ENCODE peak calls at places on chromosomes 11 and 22, in four cellular contexts. One of them, this sample, is unnamed.

GRCh38 chr11:36455658-36456111 is 54.4 kb downstream of the TRAF6 start:
- DNase-seq in coronary artery: peak; percentile 97
- DNase-seq in lower leg skin: peak; percentile 60
- DNase-seq in activated naive CD4-positive, alpha-beta T cell treated with anti-CD3 and anti-CD28 coated beads for 36 hours: no peak
- DNase-seq in this sample: peak; percentile 28

GRCh38 chr22:27283714-27284113 is 517.8 kb downstream of the MN1 start:
- DNase-seq in coronary artery: no peak
- DNase-seq in lower leg skin: no peak
- DNase-seq in activated naive CD4-positive, alpha-beta T cell treated with anti-CD3 and anti-CD28 coated beads for 36 hours: no peak
- DNase-seq in this sample: no peak

GRCh38 chr11:44887598-44887997 is 63.1 kb downstream of the TP53I11 start:
- DNase-seq in coronary artery: no peak
- DNase-seq in lower leg skin: no peak
- DNase-seq in activated naive CD4-positive, alpha-beta T cell treated with anti-CD3 and anti-CD28 coated beads for 36 hours: no peak
- DNase-seq in this sample: no peak

GRCh38 chr22:43580351-43580750 is 168.5 kb downstream of the MPPED1 start:
- DNase-seq in coronary artery: no peak
- DNase-seq in lower leg skin: no peak
- DNase-seq in activated naive CD4-positive, alpha-beta T cell treated with anti-CD3 and anti-CD28 coated beads for 36 hours: no peak
- DNase-seq in this sample: no peak

GRCh38 chr11:94740083-94740974 is 27.8 kb upstream of the AMOTL1 start:
- DNase-seq in coronary artery: peak; percentile 74
- DNase-seq in lower leg skin: peak; percentile 33
- DNase-seq in activated naive CD4-positive, alpha-beta T cell treated with anti-CD3 and anti-CD28 coated beads for 36 hours: peak; percentile 9
- DNase-seq in this sample: no peak

GRCh38 chr22:39215430-39216142 is 29.2 kb downstream of the PDGFB start:
- DNase-seq in coronary artery: peak; percentile 61
- DNase-seq in lower leg skin: no peak
- DNase-seq in activated naive CD4-positive, alpha-beta T cell treated with anti-CD3 and anti-CD28 coated beads for 36 hours: peak; percentile 52
- DNase-seq in this sample: no peak

GRCh38 chr11:124865902-124866851 is 945 bp downstream of the ROBO3 start:
- DNase-seq in coronary artery: peak; percentile 62
- DNase-seq in lower leg skin: no peak
- DNase-seq in activated naive CD4-positive, alpha-beta T cell treated with anti-CD3 and anti-CD28 coated beads for 36 hours: peak; percentile 62
- DNase-seq in this sample: no peak

GRCh38 chr11:1165256-1166041 is 7.7 kb downstream of the MUC5AC start:
- DNase-seq in coronary artery: no peak
- DNase-seq in lower leg skin: no peak
- DNase-seq in activated naive CD4-positive, alpha-beta T cell treated with anti-CD3 and anti-CD28 coated beads for 36 hours: no peak
- DNase-seq in this sample: no peak

GRCh38 chr11:17287058-17287457 is 10.5 kb downstream of the NUCB2 start:
- DNase-seq in coronary artery: no peak
- DNase-seq in lower leg skin: no peak
- DNase-seq in activated naive CD4-positive, alpha-beta T cell treated with anti-CD3 and anti-CD28 coated beads for 36 hours: no peak
- DNase-seq in this sample: no peak

GRCh38 chr11:86214710-86215109 is 29.8 kb upstream of the EED start:
- DNase-seq in coronary artery: no peak
- DNase-seq in lower leg skin: no peak
- DNase-seq in activated naive CD4-positive, alpha-beta T cell treated with anti-CD3 and anti-CD28 coated beads for 36 hours: peak; percentile 92
- DNase-seq in this sample: no peak

GRCh38 chr22:30282616-30283046 is 6.7 kb downstream of the CASTOR1 start:
- DNase-seq in coronary artery: no peak
- DNase-seq in lower leg skin: no peak
- DNase-seq in activated naive CD4-positive, alpha-beta T cell treated with anti-CD3 and anti-CD28 coated beads for 36 hours: no peak
- DNase-seq in this sample: no peak

GRCh38 chr11:78216021-78216420 is 27.3 kb downstream of the USP35 start:
- DNase-seq in coronary artery: no peak
- DNase-seq in lower leg skin: no peak
- DNase-seq in activated naive CD4-positive, alpha-beta T cell treated with anti-CD3 and anti-CD28 coated beads for 36 hours: no peak
- DNase-seq in this sample: no peak

GRCh38 chr11:67033661-67034166 is 10.8 kb downstream of the SYT12 start:
- DNase-seq in coronary artery: no peak
- DNase-seq in lower leg skin: no peak
- DNase-seq in activated naive CD4-positive, alpha-beta T cell treated with anti-CD3 and anti-CD28 coated beads for 36 hours: no peak
- DNase-seq in this sample: no peak

This sample was measured in gastrocnemius medialis.